ENCODE peak calls at places on chromosome 11, in six cellular contexts. T is stomach, C is tibial nerve, Q is A549, M is SK-N-SH, X is ovary. K is an unnamed sample.

GRCh38 chr11:77259681-77260080 is 41.8 kb downstream of the GDPD4 start:
- DNase-seq in Q (no peak), T (no peak), C (no peak), M (no peak), X (no peak), K (no peak)

GRCh38 chr11:26720003-26720402 is 1.9 kb downstream of the SLC5A12 start:
- DNase-seq in X (no peak), M (no peak), T (no peak), C (no peak), Q (no peak), K (no peak)

GRCh38 chr11:111977141-111978027 is 40.2 kb downstream of the DIXDC1 start:
- DNase-seq in T (peak; percentile 68), Q (no peak), M (peak; percentile 90), X (peak; percentile 78), C (peak; percentile 37), K (peak; percentile 87)

GRCh38 chr11:57279131-57279530 is 42.1 kb upstream of the APLNR start:
- DNase-seq in M (no peak), Q (no peak), C (no peak), T (no peak), X (no peak), K (no peak)

GRCh38 chr11:61961570-61962212 is 5.7 kb downstream of the FTH1 start:
- DNase-seq in M (no peak), Q (peak; percentile 72), X (peak; percentile 55), C (peak; percentile 73), T (peak; percentile 67), K (no peak)

GRCh38 chr11:72233056-72233772 is 8.6 kb downstream of the INPPL1 start:
- DNase-seq in C (no peak), Q (no peak), M (no peak), T (no peak), X (no peak), K (peak; percentile 41)

GRCh38 chr11:37721485-37721884 is 1123.4 kb upstream of the RAG2 start:
- DNase-seq in T (no peak), X (no peak), Q (no peak), M (no peak), C (no peak), K (no peak)

GRCh38 chr11:76918941-76919386 is 58.2 kb downstream of the ACER3 start:
- DNase-seq in C (peak; percentile 15), T (no peak), X (no peak), M (peak; percentile 45), Q (peak; percentile 69), K (no peak)

GRCh38 chr11:66491315-66491935 is 11.2 kb downstream of the DPP3 start:
- DNase-seq in M (peak; percentile 63), T (no peak), X (no peak), C (no peak), Q (no peak), K (no peak)

GRCh38 chr11:129881570-129882170 is 13.7 kb downstream of the NFRKB start:
- DNase-seq in Q (peak; percentile 27), C (no peak), X (no peak), M (peak; percentile 74), T (peak; percentile 53), K (no peak)

GRCh38 chr11:10653242-10653641 is 40.3 kb downstream of the IRAG1 start:
- DNase-seq in X (no peak), T (no peak), M (no peak), C (no peak), Q (no peak), K (no peak)

GRCh38 chr11:32751381-32751780 is 43.1 kb downstream of the CCDC73 start:
- DNase-seq in M (no peak), Q (no peak), T (no peak), C (no peak), X (no peak), K (no peak)

GRCh38 chr11:32752001-32752400 is 42.5 kb downstream of the CCDC73 start:
- DNase-seq in T (no peak), M (no peak), C (no peak), Q (no peak), X (no peak), K (no peak)
- TF ChIP-seq EP300 in T (no peak), M (no peak), C (no peak), Q (no peak), X (no peak), K (no peak)

GRCh38 chr11:75421902-75422247 is 11.1 kb downstream of the KLHL35 start:
- DNase-seq in X (no peak), T (no peak), Q (no peak), M (no peak), C (no peak), K (no peak)

GRCh38 chr11:75423721-75424120 is 9.3 kb downstream of the KLHL35 start:
- DNase-seq in Q (no peak), T (no peak), X (no peak), M (no peak), C (no peak), K (no peak)

GRCh38 chr11:75422248-75423231 is 10.5 kb downstream of the KLHL35 start:
- DNase-seq in C (no peak), Q (peak; percentile 93), X (no peak), M (no peak), T (peak; percentile 78), K (peak; percentile 52)

GRCh38 chr11:75421035-75421602 is 11.9 kb downstream of the KLHL35 start:
- DNase-seq in M (peak; percentile 60), T (no peak), Q (no peak), C (no peak), X (no peak), K (no peak)

GRCh38 chr11:75420224-75421034 is 12.6 kb downstream of the KLHL35 start:
- DNase-seq in X (no peak), Q (no peak), C (no peak), T (no peak), M (no peak), K (no peak)
- TF ChIP-seq EP300 in X (no peak), Q (no peak), C (no peak), T (no peak), M (no peak), K (no peak)

DNA sequence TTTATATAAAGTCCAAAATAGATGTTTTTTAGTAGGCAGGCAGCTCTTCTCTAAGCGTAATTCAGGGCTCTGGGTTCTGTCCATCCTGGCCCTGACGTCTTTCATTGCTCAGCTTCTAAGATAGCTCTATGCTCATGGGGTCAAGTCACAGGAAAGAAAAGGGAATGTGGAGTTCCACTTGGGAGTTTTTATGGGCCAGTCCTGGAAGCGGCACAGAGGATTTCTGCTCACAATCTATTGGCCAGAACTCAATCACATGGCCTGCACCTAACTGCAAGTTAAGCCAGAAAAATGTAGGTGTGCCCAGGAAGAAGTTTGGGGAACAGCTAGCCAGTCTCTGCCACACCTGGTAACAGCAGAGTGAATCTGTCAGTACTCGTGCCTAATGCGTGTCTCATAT is 7.4 kb upstream of the ZBTB16 start:
- DNase-seq in T (no peak), C (no peak), M (no peak), X (no peak), Q (no peak), K (no peak)
- TF ChIP-seq EP300 in T (no peak), C (no peak), M (no peak), X (no peak), Q (no peak), K (no peak)

GRCh38 chr11:114343020-114343419 is 46.8 kb downstream of the NNMT start:
- DNase-seq in Q (no peak), T (no peak), X (no peak), C (no peak), M (no peak), K (no peak)

GRCh38 chr11:114342476-114342875 is 46.3 kb downstream of the NNMT start:
- DNase-seq in C (no peak), Q (no peak), X (no peak), M (no peak), T (no peak), K (no peak)

GRCh38 chr11:114343493-114343892 is 47.3 kb downstream of the NNMT start:
- DNase-seq in T (no peak), C (no peak), M (no peak), Q (no peak), X (no peak), K (no peak)

GRCh38 chr11:114344494-114344893 is 48.3 kb downstream of the NNMT start:
- DNase-seq in T (no peak), Q (no peak), X (no peak), M (no peak), C (no peak), K (no peak)

DNA sequence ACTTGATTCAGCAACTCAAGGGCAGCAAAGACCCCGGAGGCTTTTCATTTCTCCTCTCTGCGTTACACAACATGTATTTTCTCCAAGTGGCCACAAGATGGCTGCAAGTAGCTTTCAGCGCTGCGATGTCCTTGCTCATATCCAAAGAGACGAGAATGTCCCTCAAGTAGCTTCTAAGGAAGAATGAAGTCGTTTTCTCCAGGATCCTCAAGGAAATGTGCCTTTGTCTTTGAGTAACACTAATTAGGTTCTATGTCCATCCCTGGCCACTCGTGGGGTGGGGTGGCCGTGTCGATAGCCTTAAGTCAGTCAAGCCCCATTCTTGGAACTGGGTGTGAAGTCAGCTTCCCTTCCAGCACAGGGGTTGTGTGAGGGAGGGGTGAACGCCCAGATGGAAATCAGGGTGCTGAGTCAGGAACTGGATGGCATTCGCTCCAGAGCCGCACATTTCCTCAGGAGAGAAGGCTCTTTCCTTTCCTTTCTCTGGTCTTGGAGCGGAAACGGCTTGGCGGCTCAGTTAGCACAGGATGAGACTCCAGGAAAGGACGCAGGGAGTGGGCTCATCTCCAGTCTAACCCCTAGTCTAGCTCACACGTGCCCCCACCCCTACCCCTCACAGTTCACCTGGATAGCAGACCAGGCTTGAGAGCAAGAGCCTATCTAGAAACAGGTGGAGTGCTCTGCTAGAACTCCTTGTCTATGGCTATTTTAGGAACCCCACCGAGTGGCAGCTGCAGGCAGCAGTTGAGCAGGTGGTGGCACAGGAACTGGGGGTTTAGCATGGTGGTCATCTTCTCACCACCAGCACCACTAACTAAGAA is 44.3 kb downstream of the NNMT start:
- DNase-seq in C (peak; percentile 50), Q (peak; percentile 85), X (peak; percentile 44), T (peak; percentile 39), M (peak; percentile 39), K (no peak)
- TF ChIP-seq EP300 in C (peak; percentile 32), Q (no peak), X (no peak), T (no peak), M (no peak), K (no peak)

K was measured in suprapubic skin.